ENCODE peak calls at places on chromosomes 5 and 9, in ten cellular contexts. One of them, this sample, is unnamed.

GRCh38 chr5:139908749-139909148 is 113.1 kb downstream of the PSD2 start:
- DNase-seq in left ventricle myocardium inferior: no peak
- DNase-seq in stimulated activated CD8-positive, alpha-beta memory T cell treated with anti-CD3 and anti-CD28 coated beads, Interleukin-15, amount 100 ng/mL, for 24 hours: no peak
- DNase-seq in body of pancreas: no peak
- DNase-seq in cardiac fibroblast: peak; percentile 38
- DNase-seq in GM13976: no peak
- DNase-seq in activated CD4-positive, alpha-beta T cell treated with anti-CD3 and anti-CD28 coated beads for 24 hours: no peak
- DNase-seq in psoas muscle: peak; percentile 46
- DNase-seq in A549: no peak
- DNase-seq in T-helper 1 cell: no peak
- DNase-seq in this sample: no peak

GRCh38 chr9:121698627-121699270 is 47.3 kb downstream of the DAB2IP start:
- DNase-seq in GM13976: peak; percentile 70
- DNase-seq in cardiac fibroblast: no peak
- DNase-seq in psoas muscle: peak; percentile 33
- DNase-seq in A549: no peak
- DNase-seq in stimulated activated CD8-positive, alpha-beta memory T cell treated with anti-CD3 and anti-CD28 coated beads, Interleukin-15, amount 100 ng/mL, for 24 hours: no peak
- DNase-seq in T-helper 1 cell: no peak
- DNase-seq in body of pancreas: no peak
- DNase-seq in left ventricle myocardium inferior: no peak
- DNase-seq in activated CD4-positive, alpha-beta T cell treated with anti-CD3 and anti-CD28 coated beads for 24 hours: no peak
- DNase-seq in this sample: no peak

GRCh38 chr9:127541865-127542264 is 70.2 kb upstream of the STXBP1 start:
- DNase-seq in T-helper 1 cell: no peak
- DNase-seq in left ventricle myocardium inferior: peak; percentile 45
- DNase-seq in A549: no peak
- DNase-seq in GM13976: no peak
- DNase-seq in stimulated activated CD8-positive, alpha-beta memory T cell treated with anti-CD3 and anti-CD28 coated beads, Interleukin-15, amount 100 ng/mL, for 24 hours: no peak
- DNase-seq in psoas muscle: peak; percentile 73
- DNase-seq in cardiac fibroblast: peak; percentile 80
- DNase-seq in body of pancreas: no peak
- DNase-seq in activated CD4-positive, alpha-beta T cell treated with anti-CD3 and anti-CD28 coated beads for 24 hours: no peak
- DNase-seq in this sample: no peak

GRCh38 chr9:121774715-121775613 is 123.5 kb downstream of the DAB2IP start:
- DNase-seq in activated CD4-positive, alpha-beta T cell treated with anti-CD3 and anti-CD28 coated beads for 24 hours: no peak
- DNase-seq in T-helper 1 cell: no peak
- DNase-seq in cardiac fibroblast: no peak
- DNase-seq in A549: no peak
- DNase-seq in body of pancreas: no peak
- DNase-seq in left ventricle myocardium inferior: peak; percentile 15
- DNase-seq in GM13976: no peak
- DNase-seq in stimulated activated CD8-positive, alpha-beta memory T cell treated with anti-CD3 and anti-CD28 coated beads, Interleukin-15, amount 100 ng/mL, for 24 hours: no peak
- DNase-seq in psoas muscle: peak; percentile 11
- DNase-seq in this sample: no peak

GRCh38 chr5:130912088-130912487 is 253.0 kb downstream of the HINT1 start:
- DNase-seq in A549: no peak
- DNase-seq in cardiac fibroblast: peak; percentile 7
- DNase-seq in body of pancreas: no peak
- DNase-seq in GM13976: no peak
- DNase-seq in activated CD4-positive, alpha-beta T cell treated with anti-CD3 and anti-CD28 coated beads for 24 hours: no peak
- DNase-seq in psoas muscle: no peak
- DNase-seq in T-helper 1 cell: no peak
- DNase-seq in left ventricle myocardium inferior: no peak
- DNase-seq in stimulated activated CD8-positive, alpha-beta memory T cell treated with anti-CD3 and anti-CD28 coated beads, Interleukin-15, amount 100 ng/mL, for 24 hours: no peak
- DNase-seq in this sample: no peak

GRCh38 chr5:173907686-173908371 is 19.7 kb downstream of the CPEB4 start:
- DNase-seq in T-helper 1 cell: no peak
- DNase-seq in A549: no peak
- DNase-seq in GM13976: no peak
- DNase-seq in stimulated activated CD8-positive, alpha-beta memory T cell treated with anti-CD3 and anti-CD28 coated beads, Interleukin-15, amount 100 ng/mL, for 24 hours: no peak
- DNase-seq in cardiac fibroblast: peak; percentile 30
- DNase-seq in body of pancreas: no peak
- DNase-seq in left ventricle myocardium inferior: no peak
- DNase-seq in psoas muscle: no peak
- DNase-seq in activated CD4-positive, alpha-beta T cell treated with anti-CD3 and anti-CD28 coated beads for 24 hours: no peak
- DNase-seq in this sample: no peak

GRCh38 chr5:14443665-14444064 is 137.9 kb upstream of the OTULINL start:
- DNase-seq in body of pancreas: no peak
- DNase-seq in psoas muscle: no peak
- DNase-seq in cardiac fibroblast: no peak
- DNase-seq in left ventricle myocardium inferior: no peak
- DNase-seq in A549: no peak
- DNase-seq in GM13976: no peak
- DNase-seq in stimulated activated CD8-positive, alpha-beta memory T cell treated with anti-CD3 and anti-CD28 coated beads, Interleukin-15, amount 100 ng/mL, for 24 hours: no peak
- DNase-seq in activated CD4-positive, alpha-beta T cell treated with anti-CD3 and anti-CD28 coated beads for 24 hours: no peak
- DNase-seq in T-helper 1 cell: no peak
- DNase-seq in this sample: no peak

GRCh38 chr5:37039824-37040223 is 163.3 kb downstream of the NIPBL start:
- DNase-seq in stimulated activated CD8-positive, alpha-beta memory T cell treated with anti-CD3 and anti-CD28 coated beads, Interleukin-15, amount 100 ng/mL, for 24 hours: no peak
- DNase-seq in psoas muscle: no peak
- DNase-seq in activated CD4-positive, alpha-beta T cell treated with anti-CD3 and anti-CD28 coated beads for 24 hours: no peak
- DNase-seq in A549: no peak
- DNase-seq in cardiac fibroblast: no peak
- DNase-seq in T-helper 1 cell: no peak
- DNase-seq in GM13976: no peak
- DNase-seq in body of pancreas: no peak
- DNase-seq in left ventricle myocardium inferior: no peak
- DNase-seq in this sample: no peak

GRCh38 chr9:98374385-98375051 is 119.1 kb upstream of the TBC1D2 start:
- DNase-seq in A549: peak; percentile 72
- DNase-seq in cardiac fibroblast: peak; percentile 97
- DNase-seq in T-helper 1 cell: no peak
- DNase-seq in stimulated activated CD8-positive, alpha-beta memory T cell treated with anti-CD3 and anti-CD28 coated beads, Interleukin-15, amount 100 ng/mL, for 24 hours: no peak
- DNase-seq in psoas muscle: no peak
- DNase-seq in body of pancreas: peak; percentile 65
- DNase-seq in activated CD4-positive, alpha-beta T cell treated with anti-CD3 and anti-CD28 coated beads for 24 hours: no peak
- DNase-seq in GM13976: no peak
- DNase-seq in left ventricle myocardium inferior: no peak
- DNase-seq in this sample: peak; percentile 95

GRCh38 chr9:37801287-37801850 is 772 bp downstream of the DCAF10 start:
- DNase-seq in body of pancreas: peak; percentile 37
- DNase-seq in GM13976: peak; percentile 65
- DNase-seq in T-helper 1 cell: no peak
- DNase-seq in left ventricle myocardium inferior: peak; percentile 19
- DNase-seq in A549: no peak
- DNase-seq in cardiac fibroblast: peak; percentile 29
- DNase-seq in stimulated activated CD8-positive, alpha-beta memory T cell treated with anti-CD3 and anti-CD28 coated beads, Interleukin-15, amount 100 ng/mL, for 24 hours: no peak
- DNase-seq in activated CD4-positive, alpha-beta T cell treated with anti-CD3 and anti-CD28 coated beads for 24 hours: no peak
- DNase-seq in psoas muscle: peak; percentile 31
- DNase-seq in this sample: no peak

This sample was measured in brain microvascular endothelial cell.